ENCODE peak calls at places on chromosome 4, in four cellular contexts. M, V, L and F are unnamed samples.

GRCh38 chr4:149291463-149291862 is 524.2 kb downstream of the IQCM start:
- DNase-seq in L (no peak), M (no peak), V (no peak), F (no peak)

GRCh38 chr4:75939890-75940691 is 722 bp downstream of the NAAA start:
- DNase-seq in V (peak), L (peak), M (no peak), F (peak)

GRCh38 chr4:8212606-8213005 is 13.5 kb downstream of the SH3TC1 start:
- DNase-seq in V (no peak), L (no peak), M (no peak), F (no peak)

GRCh38 chr4:92646826-92647225 is 343.1 kb downstream of the GRID2 start:
- DNase-seq in M (no peak), V (no peak), L (no peak), F (no peak)

GRCh38 chr4:77800483-77801259 is 18.5 kb downstream of the CNOT6L start:
- DNase-seq in V (no peak), M (no peak), L (no peak), F (no peak)

GRCh38 chr4:74320559-74321118 is 12.4 kb downstream of the EPGN start:
- DNase-seq in V (peak), M (no peak), L (peak), F (peak)

GRCh38 chr4:2842667-2843022 is 999 bp upstream of the ADD1 start:
- DNase-seq in M (no peak), L (no peak), V (no peak), F (no peak)

GRCh38 chr4:17762705-17763104 is 18.7 kb downstream of the FAM184B start:
- DNase-seq in L (peak), M (no peak), V (peak), F (peak)

GRCh38 chr4:2231082-2231481 is 10.8 kb downstream of the HAUS3 start:
- DNase-seq in L (no peak), V (no peak), M (no peak), F (no peak)

GRCh38 chr4:149605601-149606378 is 209.9 kb downstream of the IQCM start:
- DNase-seq in M (no peak), V (no peak), L (no peak), F (no peak)

GRCh38 chr4:123986268-123986798 is 589.7 kb downstream of the SPRY1 start:
- DNase-seq in M (peak), V (no peak), L (no peak), F (no peak)

GRCh38 chr4:85725727-85726170 is 250.8 kb downstream of the ARHGAP24 start:
- DNase-seq in L (no peak), M (no peak), V (peak), F (no peak)

GRCh38 chr4:17545374-17546140 is 30.6 kb downstream of the CLRN2 start:
- DNase-seq in V (no peak), L (no peak), M (no peak), F (no peak)

GRCh38 chr4:6308890-6309643 is 39.4 kb downstream of the WFS1 start:
- DNase-seq in L (peak), V (no peak), M (no peak), F (no peak)

GRCh38 chr4:14878681-14879080 is 123.6 kb upstream of the CPEB2 start:
- DNase-seq in V (no peak), L (no peak), M (no peak), F (no peak)

GRCh38 chr4:162959056-162959455 is 207.6 kb downstream of the NAF1 start:
- DNase-seq in M (no peak), L (peak), V (peak), F (peak)

GRCh38 chr4:150033937-150034336 is 44.3 kb upstream of the DCLK2 start:
- DNase-seq in L (peak), M (no peak), V (no peak), F (no peak)

GRCh38 chr4:141569141-141569540 is 67.2 kb upstream of the IL15 start:
- DNase-seq in L (peak), M (no peak), V (no peak), F (no peak)

GRCh38 chr4:178142724-178143123 is 700.5 kb upstream of the AGA start:
- DNase-seq in M (no peak), L (no peak), V (no peak), F (no peak)

GRCh38 chr4:15240764-15241163 is 187.1 kb upstream of the C1QTNF7 start:
- DNase-seq in L (no peak), M (no peak), V (no peak), F (no peak)

GRCh38 chr4:164438321-164438720 is 315.6 kb upstream of the SMIM31 start:
- DNase-seq in M (no peak), L (no peak), V (no peak), F (no peak)

GRCh38 chr4:7573692-7574091 is 139.0 kb upstream of the PSAPL1 start:
- DNase-seq in L (no peak), M (no peak), V (no peak), F (no peak)

GRCh38 chr4:67437974-67438713 is 107.2 kb downstream of the CENPC start:
- DNase-seq in V (no peak), M (peak), L (no peak), F (no peak)

GRCh38 chr4:82578935-82579334 is 17.1 kb upstream of the TMEM150C start:
- DNase-seq in M (no peak), L (peak), V (no peak), F (no peak)

GRCh38 chr4:144574004-144574403 is 72.0 kb upstream of the HHIP start:
- DNase-seq in M (no peak), V (peak), L (no peak), F (peak)
- H3K4me3 ChIP-seq in M (no peak), V (no peak), L (no peak), F (no peak)

DNA sequence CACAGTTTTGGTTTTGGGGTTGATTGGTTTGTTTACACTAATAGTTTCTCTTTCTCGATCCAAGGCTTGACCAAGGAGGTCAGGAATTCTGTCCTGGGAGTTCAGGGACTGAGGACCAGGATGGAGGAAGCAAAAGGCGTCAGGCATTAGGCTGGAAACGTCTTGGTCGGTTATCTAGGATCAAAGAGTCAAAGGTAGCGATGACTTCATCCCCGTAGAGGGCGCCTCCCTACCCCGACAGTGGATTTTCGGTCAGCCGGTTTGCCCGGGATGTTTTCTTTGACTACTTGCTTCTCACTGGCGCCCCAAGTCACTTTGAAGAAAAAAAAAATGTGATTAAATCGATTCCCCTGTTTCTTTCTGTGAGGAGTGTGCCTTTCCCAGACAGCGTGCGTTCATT is 985 bp upstream of the FHDC1 start:
- DNase-seq in L (peak), M (no peak), V (peak), F (peak)
- H3K4me3 ChIP-seq in L (peak), M (no peak), V (no peak), F (no peak)

GRCh38 chr4:38943355-38943754 is 75.7 kb downstream of the FAM114A1 start:
- DNase-seq in V (no peak), L (no peak), M (no peak), F (no peak)

GRCh38 chr4:38935391-38936073 is 67.9 kb downstream of the FAM114A1 start:
- DNase-seq in V (no peak), L (no peak), M (peak), F (no peak)

GRCh38 chr4:38939150-38939549 is 71.5 kb downstream of the FAM114A1 start:
- DNase-seq in M (no peak), V (peak), L (no peak), F (no peak)

GRCh38 chr4:38940476-38940875 is 72.9 kb downstream of the FAM114A1 start:
- DNase-seq in M (no peak), L (no peak), V (peak), F (no peak)
- H3K4me3 ChIP-seq in M (no peak), L (no peak), V (no peak), F (no peak)

DNA sequence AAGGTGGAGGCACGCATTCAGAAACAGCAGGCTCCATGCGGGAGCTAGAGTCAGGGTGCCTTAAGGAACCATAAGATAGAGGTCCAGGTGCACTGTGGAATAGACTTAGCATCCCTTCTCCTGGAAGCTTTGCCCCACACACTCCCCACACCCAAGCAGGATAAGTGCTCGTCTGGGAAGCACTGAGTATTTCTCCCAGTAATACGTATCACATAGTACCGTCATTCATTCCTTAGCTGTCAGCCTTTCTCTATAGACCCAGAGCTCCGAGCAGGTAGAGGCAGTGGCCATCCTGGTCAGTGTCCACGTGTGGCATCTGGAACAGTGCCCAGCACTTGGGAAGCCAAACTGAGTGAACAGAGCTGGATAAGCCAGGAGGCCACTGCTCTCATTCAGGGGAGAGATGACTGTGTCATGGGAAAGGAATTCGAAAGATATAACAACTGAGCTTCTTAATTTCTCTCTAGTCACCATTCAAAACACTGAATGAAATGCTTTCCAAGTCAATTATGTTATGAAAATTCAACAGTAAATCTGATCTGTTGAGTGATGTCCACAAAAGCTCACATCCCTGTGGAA is 9.9 kb downstream of the APBB2 start:
- DNase-seq in V (no peak), L (peak), M (no peak), F (no peak)
- H3K4me3 ChIP-seq in V (no peak), L (no peak), M (no peak), F (no peak)